ENCODE peak calls at places on chromosome 11, in nine cellular contexts. V is NCI-H82; I is cardiac septum; L is activated naive CD4-positive, alpha-beta T cell treated with anti-CD3 and anti-CD28 coated beads, Interleukin-2, amount 50 U/mL, for 16 hours; Z is activated naive CD8-positive, alpha-beta T cell treated with anti-CD3 and anti-CD28 coated beads, Interleukin-2, amount 50 U/mL, for 24 hours; G is GM10248; K is NCI-H2029; M is CD4-positive, CD25-positive, alpha-beta regulatory T cell; F is Peyer's patch. D is an unnamed sample.

GRCh38 chr11:1310315-1310687 is 869 bp upstream of the TOLLIP start:
- DNase-seq in V (peak), I (no peak), L (no peak), Z (no peak), G (no peak), K (no peak), M (peak), F (no peak), D (no peak)

GRCh38 chr11:60303661-60304060 is 23.2 kb downstream of the MS4A4A start:
- DNase-seq in V (no peak), I (no peak), L (no peak), Z (no peak), G (no peak), K (no peak), M (no peak), F (no peak), D (no peak)

GRCh38 chr11:68120212-68121066 is 749 bp downstream of the CHKA start:
- DNase-seq in V (peak), I (peak), L (peak), Z (peak), G (peak), K (peak), M (peak), F (peak), D (no peak)

GRCh38 chr11:34104680-34105078 is 750 bp upstream of the NAT10 start:
- DNase-seq in V (no peak), I (no peak), L (no peak), Z (no peak), G (no peak), K (no peak), M (no peak), F (no peak), D (no peak)

GRCh38 chr11:34480339-34480738 is 33.3 kb downstream of the ELF5 start:
- DNase-seq in V (no peak), I (no peak), L (no peak), Z (no peak), G (no peak), K (no peak), M (no peak), F (no peak), D (peak)

GRCh38 chr11:78038697-78039313 is 15.7 kb upstream of the KCTD14 start:
- DNase-seq in V (no peak), I (no peak), L (no peak), Z (no peak), G (no peak), K (peak), M (no peak), F (peak), D (no peak)

GRCh38 chr11:128837627-128838026 is 29.5 kb downstream of the KCNJ1 start:
- DNase-seq in V (no peak), I (peak), L (no peak), Z (peak), G (no peak), K (no peak), M (no peak), F (no peak), D (no peak)

GRCh38 chr11:69297225-69297925 is 3.4 kb downstream of the MYEOV start:
- DNase-seq in V (no peak), I (peak), L (peak), Z (peak), G (peak), K (peak), M (peak), F (peak), D (peak)

GRCh38 chr11:117918366-117919255 is 10.6 kb downstream of the TMPRSS13 start:
- DNase-seq in V (no peak), I (peak), L (no peak), Z (no peak), G (no peak), K (no peak), M (no peak), F (peak), D (no peak)

GRCh38 chr11:46659908-46660307 is 40.5 kb downstream of the ARHGAP1 start:
- DNase-seq in V (no peak), I (no peak), L (no peak), Z (no peak), G (no peak), K (no peak), M (no peak), F (no peak), D (peak)

GRCh38 chr11:3001496-3001895 is 9.4 kb upstream of the NAP1L4 start:
- DNase-seq in V (no peak), I (peak), L (no peak), Z (no peak), G (no peak), K (peak), M (no peak), F (peak), D (no peak)

GRCh38 chr11:66218846-66219620 is 49.4 kb upstream of the RAB1B start:
- DNase-seq in V (no peak), I (no peak), L (no peak), Z (no peak), G (no peak), K (no peak), M (no peak), F (peak), D (no peak)

GRCh38 chr11:1921576-1922141 is 2.2 kb downstream of the TNNT3 start:
- DNase-seq in V (no peak), I (no peak), L (no peak), Z (no peak), G (no peak), K (no peak), M (no peak), F (no peak), D (no peak)

GRCh38 chr11:12043221-12043620 is 34.8 kb upstream of the DKK3 start:
- DNase-seq in V (no peak), I (no peak), L (no peak), Z (no peak), G (no peak), K (no peak), M (no peak), F (no peak), D (no peak)

GRCh38 chr11:74019860-74020259 is 11.0 kb upstream of the UCP3 start:
- DNase-seq in V (no peak), I (no peak), L (peak), Z (peak), G (no peak), K (no peak), M (no peak), F (no peak), D (no peak)

GRCh38 chr11:31995525-31996123 is 95.2 kb upstream of the RCN1 start:
- DNase-seq in V (no peak), I (no peak), L (no peak), Z (no peak), G (peak), K (no peak), M (no peak), F (no peak), D (no peak)

GRCh38 chr11:5933116-5933515 is 8.9 kb upstream of the OR56A3 start:
- DNase-seq in V (no peak), I (no peak), L (no peak), Z (no peak), G (no peak), K (no peak), M (no peak), F (no peak), D (no peak)

GRCh38 chr11:75577198-75577597 is 15.1 kb downstream of the SERPINH1 start:
- DNase-seq in V (peak), I (no peak), L (peak), Z (peak), G (peak), K (no peak), M (peak), F (peak), D (no peak)

GRCh38 chr11:61090982-61091372 is 11.3 kb upstream of the CD5 start:
- DNase-seq in V (no peak), I (no peak), L (no peak), Z (no peak), G (no peak), K (no peak), M (no peak), F (no peak), D (no peak)

GRCh38 chr11:612201-612960 is 3.4 kb downstream of the IRF7 start:
- DNase-seq in V (peak), I (no peak), L (no peak), Z (no peak), G (no peak), K (peak), M (no peak), F (peak), D (no peak)

GRCh38 chr11:699116-699508 is 3.5 kb downstream of the TMEM80 start:
- DNase-seq in V (no peak), I (no peak), L (no peak), Z (no peak), G (no peak), K (no peak), M (no peak), F (no peak), D (no peak)